ENCODE peak calls at places on chromosomes 2 and 18, in six cellular contexts. V, D, H, F, A and J are unnamed samples.

GRCh38 chr18:79852561-79853302 is 55.0 kb downstream of the KCNG2 start:
- DNase-seq in V (no peak), D (no peak), H (no peak), F (no peak), A (no peak), J (no peak)

GRCh38 chr2:146927080-146927714 is 917.6 kb upstream of the ACVR2A start:
- DNase-seq in V (peak), D (peak), H (peak), F (no peak), A (no peak), J (peak)

GRCh38 chr18:13273800-13274199 is 55.2 kb downstream of the LDLRAD4 start:
- DNase-seq in V (no peak), D (no peak), H (no peak), F (no peak), A (no peak), J (no peak)

GRCh38 chr2:42510191-42510929 is 16.6 kb upstream of the KCNG3 start:
- DNase-seq in V (peak), D (peak), H (peak), F (no peak), A (no peak), J (no peak)

GRCh38 chr2:145555360-145555759 is 1035.4 kb upstream of the ZEB2 start:
- DNase-seq in V (no peak), D (no peak), H (no peak), F (no peak), A (no peak), J (no peak)

GRCh38 chr2:216648105-216648504 is 14.9 kb downstream of the IGFBP2 start:
- DNase-seq in V (peak), D (no peak), H (no peak), F (no peak), A (no peak), J (no peak)

GRCh38 chr2:223944704-223945531 is at the start of gene WDFY1:
- DNase-seq in V (peak), D (peak), H (peak), F (peak), A (peak), J (peak)

GRCh38 chr18:2002604-2003003 is 568.7 kb downstream of the METTL4 start:
- DNase-seq in V (no peak), D (no peak), H (no peak), F (no peak), A (peak), J (no peak)

GRCh38 chr2:10392951-10393647 is 55.0 kb downstream of the ODC1 start:
- DNase-seq in V (no peak), D (no peak), H (no peak), F (no peak), A (no peak), J (no peak)

GRCh38 chr2:27955762-27956161 is 65.2 kb downstream of the BABAM2 start:
- DNase-seq in V (peak), D (no peak), H (no peak), F (no peak), A (no peak), J (no peak)

GRCh38 chr2:71100195-71100964 is 29.6 kb downstream of the MCEE start:
- DNase-seq in V (peak), D (peak), H (peak), F (peak), A (peak), J (peak)

GRCh38 chr2:240868286-240869108 is at the start of gene AGXT:
- DNase-seq in V (no peak), D (no peak), H (no peak), F (no peak), A (no peak), J (no peak)

GRCh38 chr2:7427293-7428060 is 510.3 kb downstream of the RNF144A start:
- DNase-seq in V (peak), D (peak), H (peak), F (no peak), A (no peak), J (no peak)

GRCh38 chr2:189751080-189751658 is 11.4 kb downstream of the OSGEPL1 start:
- DNase-seq in V (peak), D (peak), H (peak), F (no peak), A (no peak), J (no peak)

GRCh38 chr18:2532797-2533196 is 38.5 kb downstream of the METTL4 start:
- DNase-seq in V (no peak), D (no peak), H (no peak), F (no peak), A (no peak), J (no peak)

GRCh38 chr18:76455015-76455676 is 39.9 kb downstream of the ZNF516 start:
- DNase-seq in V (no peak), D (no peak), H (no peak), F (no peak), A (no peak), J (no peak)

GRCh38 chr18:31555971-31556747 is 35.5 kb upstream of the TTR start:
- DNase-seq in V (peak), D (peak), H (peak), F (no peak), A (no peak), J (no peak)

GRCh38 chr2:157874278-157874825 is 1.8 kb downstream of the ACVR1 start:
- DNase-seq in V (no peak), D (no peak), H (peak), F (no peak), A (peak), J (peak)

GRCh38 chr2:229350117-229350805 is 79.2 kb upstream of the PID1 start:
- DNase-seq in V (peak), D (no peak), H (no peak), F (no peak), A (no peak), J (no peak)

GRCh38 chr18:24841536-24841935 is 381.1 kb downstream of the HRH4 start:
- DNase-seq in V (no peak), D (no peak), H (no peak), F (no peak), A (no peak), J (no peak)